ENCODE peak calls at places on chromosome 20, in six cellular contexts. M is NCI-H1417; L is CD4-positive, alpha-beta T cell; C is activated gamma-delta T cell treated with Interleukin-2 at 50 U/mL for 16 hours; G is SJSA1; U is NCI-H774. Y is an unnamed sample.

GRCh38 chr20:63457737-63458136 is 14.7 kb downstream of the KCNQ2 start:
- DNase-seq in U (no peak), G (no peak), C (no peak), M (peak; percentile 80), L (no peak), Y (peak; percentile 69)

GRCh38 chr20:23568320-23569011 is at the start of gene CST9L:
- DNase-seq in C (no peak), M (no peak), U (no peak), G (no peak), L (no peak), Y (no peak)

GRCh38 chr20:38152175-38153010 is 12.7 kb downstream of the TGM2 start:
- DNase-seq in U (no peak), L (no peak), C (no peak), M (no peak), G (peak; percentile 93), Y (peak; percentile 92)

GRCh38 chr20:62784497-62784896 is 11.8 kb upstream of the MRGBP start:
- DNase-seq in L (no peak), C (no peak), M (no peak), U (no peak), G (no peak), Y (no peak)

GRCh38 chr20:5657873-5658200 is 92.4 kb upstream of the SHLD1 start:
- DNase-seq in G (no peak), U (no peak), C (no peak), L (no peak), M (no peak), Y (no peak)

GRCh38 chr20:56826971-56827645 is 198.0 kb downstream of the TFAP2C start:
- DNase-seq in M (no peak), U (no peak), C (no peak), L (no peak), G (no peak), Y (no peak)

GRCh38 chr20:58150772-58151171 is 77.7 kb downstream of the ANKRD60 start:
- DNase-seq in C (no peak), M (peak; percentile 82), L (no peak), G (no peak), U (peak; percentile 26), Y (peak; percentile 67)

GRCh38 chr20:63898882-63899558 is 4.1 kb downstream of the DNAJC5 start:
- DNase-seq in C (no peak), L (no peak), M (no peak), U (no peak), G (no peak), Y (no peak)

GRCh38 chr20:51801220-51801991 is 915 bp downstream of the SALL4 start:
- DNase-seq in G (no peak), L (no peak), U (no peak), M (peak; percentile 63), C (no peak), Y (no peak)

GRCh38 chr20:51306521-51307358 is 235.8 kb downstream of the NFATC2 start:
- DNase-seq in L (peak; percentile 62), C (peak; percentile 69), G (peak; percentile 77), U (peak; percentile 53), M (peak; percentile 70), Y (peak; percentile 79)

GRCh38 chr20:50172347-50173013 is 18.1 kb upstream of the CEBPB start:
- DNase-seq in M (peak; percentile 61), G (no peak), C (no peak), U (peak; percentile 62), L (no peak), Y (peak; percentile 83)

GRCh38 chr20:34448517-34448916 is 67.7 kb upstream of the DYNLRB1 start:
- DNase-seq in M (no peak), G (no peak), L (no peak), U (no peak), C (no peak), Y (no peak)